ENCODE peak calls at places on chromosomes 16 and 17, in five cellular contexts. D is GM10248; A is pancreas; R is central memory CD8-positive, alpha-beta T cell; B is RCC 7860. H is an unnamed sample.
A peak's percentile ranks its signal among the peaks of the same experiment; 100 is the strongest.

GRCh38 chr16:31265329-31266245 is 5.8 kb downstream of the ITGAM start:
- DNase-seq in D (peak; percentile 87), A (peak; percentile 51), R (peak; percentile 39), B (peak; percentile 84), H (peak; percentile 49)

GRCh38 chr16:30395992-30396560 is 856 bp downstream of the ZNF48 start:
- DNase-seq in D (no peak), A (no peak), R (no peak), B (no peak), H (no peak)

GRCh38 chr16:84368327-84368996 is at the start of gene ATP2C2:
- DNase-seq in D (no peak), A (peak; percentile 74), R (no peak), B (no peak), H (no peak)

GRCh38 chr16:67781548-67781921 is 24.8 kb downstream of the RANBP10 start:
- DNase-seq in D (peak; percentile 46), A (no peak), R (no peak), B (no peak), H (peak; percentile 40)

GRCh38 chr17:31798205-31798724 is 60.8 kb downstream of the COPRS start:
- DNase-seq in D (no peak), A (no peak), R (no peak), B (no peak), H (no peak)

GRCh38 chr17:22171631-22172030 is 479.3 kb downstream of the KCNJ18 start:
- DNase-seq in D (no peak), A (no peak), R (no peak), B (no peak), H (no peak)

GRCh38 chr17:14214271-14214670 is 22.4 kb downstream of the CDRT15 start:
- DNase-seq in D (no peak), A (no peak), R (no peak), B (no peak), H (no peak)

GRCh38 chr17:40480501-40481003 is 20.9 kb downstream of the TNS4 start:
- DNase-seq in D (peak; percentile 69), A (no peak), R (peak; percentile 94), B (no peak), H (no peak)

GRCh38 chr16:50154369-50154947 is 1.4 kb downstream of the TENT4B start:
- DNase-seq in D (no peak), A (no peak), R (no peak), B (no peak), H (no peak)

GRCh38 chr16:74713325-74713724 is 12.7 kb upstream of the MLKL start:
- DNase-seq in D (no peak), A (peak; percentile 55), R (no peak), B (no peak), H (no peak)

GRCh38 chr17:82285141-82285540 is 11.6 kb upstream of the CSNK1D start:
- DNase-seq in D (no peak), A (no peak), R (no peak), B (no peak), H (no peak)